ENCODE peak calls at places on chromosomes 13 and 19, in nine cellular contexts. E is effector memory CD4-positive, alpha-beta T cell; W is A549; L is hepatocyte; Z is prostate gland; I is psoas muscle; F is suprapubic skin; Q is spleen; P is testis. O is an unnamed sample.

GRCh38 chr13:41059466-41059865 is 1.8 kb upstream of the WBP4 start:
- DNase-seq in E (no peak), W (no peak), L (no peak), Z (no peak), I (no peak), F (no peak), Q (no peak), P (no peak), O (peak)

GRCh38 chr13:29561918-29562317 is 33.6 kb downstream of the SLC7A1 start:
- DNase-seq in E (no peak), W (no peak), L (no peak), Z (no peak), I (no peak), F (no peak), Q (no peak), P (no peak), O (no peak)

GRCh38 chr19:1248454-1249297 is at the start of gene MIDN:
- DNase-seq in E (peak), W (no peak), L (peak), Z (peak), I (peak), F (no peak), Q (peak), P (peak), O (peak)

GRCh38 chr19:33671211-33671610 is 49.5 kb downstream of the CHST8 start:
- DNase-seq in E (no peak), W (no peak), L (no peak), Z (no peak), I (no peak), F (no peak), Q (peak), P (no peak), O (no peak)

GRCh38 chr19:29662604-29663404 is 2.5 kb upstream of the PLEKHF1 start:
- DNase-seq in E (no peak), W (no peak), L (peak), Z (peak), I (peak), F (no peak), Q (peak), P (peak), O (peak)

GRCh38 chr13:44573071-44573470 is 3.1 kb downstream of the TSC22D1 start:
- DNase-seq in E (no peak), W (no peak), L (no peak), Z (no peak), I (no peak), F (no peak), Q (no peak), P (no peak), O (no peak)

GRCh38 chr13:20882206-20882605 is 20.3 kb downstream of the XPO4 start:
- DNase-seq in E (no peak), W (no peak), L (no peak), Z (no peak), I (no peak), F (no peak), Q (no peak), P (no peak), O (no peak)

GRCh38 chr13:70249332-70250064 is 141.2 kb upstream of the KLHL1 start:
- DNase-seq in E (no peak), W (no peak), L (peak), Z (no peak), I (no peak), F (no peak), Q (no peak), P (peak), O (peak)

GRCh38 chr19:2661615-2662014 is 40.9 kb downstream of the GNG7 start:
- DNase-seq in E (no peak), W (no peak), L (no peak), Z (no peak), I (no peak), F (no peak), Q (no peak), P (no peak), O (no peak)

GRCh38 chr19:57803594-57804325 is 11.0 kb downstream of the ZNF552 start:
- DNase-seq in E (no peak), W (no peak), L (peak), Z (no peak), I (no peak), F (peak), Q (no peak), P (no peak), O (peak)

GRCh38 chr19:8697671-8698432 is 743 bp downstream of the ACTL9 start:
- DNase-seq in E (no peak), W (no peak), L (no peak), Z (no peak), I (no peak), F (no peak), Q (no peak), P (no peak), O (no peak)

GRCh38 chr13:92136449-92137180 is 738.2 kb downstream of the GPC5 start:
- DNase-seq in E (no peak), W (no peak), L (no peak), Z (no peak), I (no peak), F (no peak), Q (no peak), P (no peak), O (no peak)

GRCh38 chr13:114067381-114067885 is 65.0 kb downstream of the RASA3 start:
- DNase-seq in E (no peak), W (no peak), L (no peak), Z (no peak), I (no peak), F (no peak), Q (no peak), P (no peak), O (no peak)

GRCh38 chr13:28478127-28478526 is 16.8 kb downstream of the FLT1 start:
- DNase-seq in E (no peak), W (no peak), L (no peak), Z (no peak), I (no peak), F (no peak), Q (no peak), P (no peak), O (no peak)

GRCh38 chr19:46209051-46209450 is 20.5 kb upstream of the IGFL1 start:
- DNase-seq in E (no peak), W (no peak), L (no peak), Z (no peak), I (no peak), F (no peak), Q (no peak), P (no peak), O (peak)

GRCh38 chr13:34913040-34913439 is 29.0 kb upstream of the NBEA start:
- DNase-seq in E (no peak), W (no peak), L (peak), Z (no peak), I (no peak), F (no peak), Q (no peak), P (no peak), O (no peak)

GRCh38 chr13:51632643-51633357 is 48.5 kb downstream of the WDFY2 start:
- DNase-seq in E (no peak), W (no peak), L (no peak), Z (peak), I (no peak), F (no peak), Q (no peak), P (peak), O (no peak)

GRCh38 chr19:29923653-29924052 is 18.4 kb upstream of the URI1 start:
- DNase-seq in E (no peak), W (no peak), L (no peak), Z (no peak), I (no peak), F (no peak), Q (no peak), P (no peak), O (no peak)

GRCh38 chr13:99258210-99258860 is at the start of gene GPR18:
- DNase-seq in E (no peak), W (no peak), L (no peak), Z (no peak), I (no peak), F (no peak), Q (no peak), P (no peak), O (peak)

GRCh38 chr19:45506991-45507863 is at the start of gene VASP:
- DNase-seq in E (peak), W (peak), L (peak), Z (peak), I (peak), F (peak), Q (peak), P (peak), O (peak)

GRCh38 chr19:55703790-55704215 is 28.8 kb downstream of the EPN1 start:
- DNase-seq in E (no peak), W (no peak), L (no peak), Z (no peak), I (no peak), F (no peak), Q (peak), P (peak), O (peak)

GRCh38 chr13:45768668-45769067 is 66.5 kb downstream of the CBY2 start:
- DNase-seq in E (no peak), W (no peak), L (no peak), Z (no peak), I (no peak), F (no peak), Q (no peak), P (no peak), O (no peak)

GRCh38 chr13:110506396-110506795 is 55.1 kb downstream of the RAB20 start:
- DNase-seq in E (no peak), W (no peak), L (no peak), Z (no peak), I (no peak), F (no peak), Q (no peak), P (no peak), O (peak)

GRCh38 chr19:42130254-42130573 is 2.0 kb downstream of the POU2F2 start:
- DNase-seq in E (no peak), W (no peak), L (no peak), Z (no peak), I (no peak), F (no peak), Q (no peak), P (no peak), O (peak)

GRCh38 chr19:38878575-38879399 is 712 bp upstream of the RINL start:
- DNase-seq in E (no peak), W (no peak), L (no peak), Z (no peak), I (no peak), F (no peak), Q (peak), P (no peak), O (peak)

GRCh38 chr13:35260316-35260715 is 216.2 kb downstream of the MAB21L1 start:
- DNase-seq in E (no peak), W (no peak), L (no peak), Z (no peak), I (no peak), F (no peak), Q (no peak), P (no peak), O (no peak)

GRCh38 chr19:28185646-28186045 is 1027.3 kb downstream of the UQCRFS1 start:
- DNase-seq in E (no peak), W (no peak), L (no peak), Z (no peak), I (no peak), F (no peak), Q (no peak), P (no peak), O (no peak)

GRCh38 chr19:40962460-40962961 is 28.6 kb upstream of the CYP2B6 start:
- DNase-seq in E (no peak), W (no peak), L (no peak), Z (no peak), I (no peak), F (no peak), Q (no peak), P (no peak), O (no peak)

GRCh38 chr19:7985481-7985911 is 19.9 kb downstream of the ELAVL1 start:
- DNase-seq in E (no peak), W (no peak), L (no peak), Z (no peak), I (no peak), F (no peak), Q (no peak), P (no peak), O (no peak)

GRCh38 chr19:10158071-10158470 is 36.7 kb downstream of the DNMT1 start:
- DNase-seq in E (no peak), W (no peak), L (no peak), Z (no peak), I (no peak), F (no peak), Q (no peak), P (no peak), O (no peak)

GRCh38 chr19:45179063-45179847 is 671 bp downstream of the BLOC1S3 start:
- DNase-seq in E (peak), W (no peak), L (peak), Z (no peak), I (peak), F (no peak), Q (peak), P (peak), O (no peak)

GRCh38 chr19:917323-918151 is at the start of gene KISS1R:
- DNase-seq in E (no peak), W (peak), L (peak), Z (no peak), I (no peak), F (no peak), Q (peak), P (no peak), O (no peak)

GRCh38 chr19:55165952-55166529 is 372 bp downstream of the DNAAF3 start:
- DNase-seq in E (no peak), W (peak), L (peak), Z (no peak), I (peak), F (no peak), Q (peak), P (peak), O (peak)

GRCh38 chr13:85828094-85828684 is 29.0 kb upstream of the SLITRK6 start:
- DNase-seq in E (no peak), W (peak), L (peak), Z (no peak), I (no peak), F (no peak), Q (no peak), P (no peak), O (peak)

GRCh38 chr19:32877977-32878745 is 8.6 kb upstream of the SLC7A9 start:
- DNase-seq in E (no peak), W (no peak), L (no peak), Z (no peak), I (no peak), F (no peak), Q (peak), P (no peak), O (no peak)

GRCh38 chr19:16326401-16327130 is 1.9 kb downstream of the KLF2 start:
- DNase-seq in E (peak), W (no peak), L (no peak), Z (no peak), I (peak), F (no peak), Q (peak), P (no peak), O (no peak)

GRCh38 chr19:16327911-16328823 is 3.5 kb downstream of the KLF2 start:
- DNase-seq in E (peak), W (no peak), L (peak), Z (peak), I (peak), F (peak), Q (peak), P (peak), O (peak)

GRCh38 chr19:16327131-16327450 is 2.5 kb downstream of the KLF2 start:
- DNase-seq in E (no peak), W (no peak), L (no peak), Z (no peak), I (no peak), F (no peak), Q (no peak), P (no peak), O (no peak)

GRCh38 chr19:16328824-16329482 is 4.3 kb downstream of the KLF2 start:
- DNase-seq in E (peak), W (no peak), L (no peak), Z (no peak), I (no peak), F (no peak), Q (no peak), P (peak), O (no peak)

GRCh38 chr19:16327501-16327900 is 2.9 kb downstream of the KLF2 start:
- DNase-seq in E (no peak), W (no peak), L (no peak), Z (no peak), I (no peak), F (no peak), Q (no peak), P (no peak), O (no peak)
- H3K27ac ChIP-seq in E (peak), W (no peak), L (no peak), Z (peak), I (peak), F (peak), Q (peak), P (peak), O (no peak)

GRCh38 chr19:18329035-18329376 is 6.1 kb upstream of the LSM4 start:
- DNase-seq in E (no peak), W (no peak), L (no peak), Z (no peak), I (no peak), F (no peak), Q (no peak), P (no peak), O (no peak)
- H3K4me3 ChIP-seq in E (no peak), W (peak), L (no peak), Z (no peak), I (peak), F (peak), Q (no peak), P (peak), O (no peak)

DNA sequence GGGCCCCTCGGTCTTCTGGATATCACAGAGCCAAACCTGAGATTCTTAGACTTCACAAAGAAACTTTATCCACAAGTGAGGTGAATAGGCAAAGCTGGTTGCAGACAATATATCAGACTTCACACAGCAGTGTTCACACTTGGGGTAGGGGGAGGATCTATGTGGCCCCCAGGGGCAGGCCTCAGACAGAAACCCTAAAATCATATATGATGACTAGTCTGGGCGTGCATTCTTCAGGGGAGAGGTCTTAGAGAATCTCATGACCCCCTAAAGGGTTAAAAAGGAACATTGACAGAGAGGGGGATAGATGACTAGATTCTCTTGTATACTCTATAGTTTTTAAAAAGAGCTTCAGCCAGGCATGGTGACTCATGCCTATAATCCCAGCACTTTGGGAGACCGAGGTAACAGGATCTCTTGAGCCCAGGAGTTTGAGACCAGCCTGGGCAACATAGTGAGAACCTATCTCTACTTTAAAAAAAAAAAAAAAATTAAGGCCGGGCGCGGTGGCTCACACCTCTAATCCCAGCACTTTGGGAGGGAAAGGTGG is 2.8 kb downstream of the TYROBP start:
- DNase-seq in E (no peak), W (no peak), L (no peak), Z (no peak), I (no peak), F (no peak), Q (no peak), P (no peak), O (no peak)
- H3K27ac ChIP-seq in E (no peak), W (no peak), L (no peak), Z (no peak), I (no peak), F (no peak), Q (peak), P (no peak), O (no peak)

DNA sequence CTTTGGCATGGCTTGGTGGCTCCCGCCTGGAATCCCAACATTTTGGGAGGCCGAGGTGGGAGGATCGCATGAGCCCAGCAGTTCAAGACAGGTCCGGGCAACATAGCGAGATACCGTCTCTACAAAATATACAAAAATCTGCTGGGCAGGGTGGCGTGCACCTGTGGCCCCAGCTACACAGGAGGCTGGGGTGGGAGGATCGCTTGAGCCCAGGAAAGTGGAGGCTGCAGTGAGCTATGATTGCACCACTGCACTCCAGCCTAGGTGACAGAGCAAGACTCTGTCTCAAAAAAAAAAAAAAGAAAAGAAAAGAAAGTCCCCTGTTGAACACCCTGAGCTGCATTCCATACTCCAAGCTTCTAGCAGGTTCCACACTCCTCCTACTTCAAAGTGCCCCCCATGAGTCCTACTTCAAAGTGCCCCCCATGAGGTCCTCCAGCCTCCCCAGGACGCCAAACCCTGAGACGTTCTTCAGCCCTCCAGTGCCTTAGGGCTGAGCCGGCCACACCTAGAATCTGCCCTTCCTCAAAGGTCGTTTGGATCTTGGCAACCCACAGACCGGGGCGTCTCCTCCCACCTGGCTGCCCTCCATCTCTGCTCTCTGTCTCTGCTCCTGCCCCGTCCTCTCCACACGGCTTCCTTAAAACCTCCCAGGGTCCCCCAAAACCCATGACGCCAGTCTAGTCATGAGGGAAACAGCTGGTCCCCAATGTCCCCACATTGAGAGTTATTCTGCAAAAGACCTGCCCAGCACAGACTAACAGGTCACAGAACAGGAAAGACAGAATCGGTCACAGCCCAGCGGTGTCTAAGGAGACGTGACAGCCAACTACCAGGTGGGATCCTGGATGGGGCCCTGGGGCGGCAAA is 4.7 kb downstream of the TJP3 start:
- DNase-seq in E (no peak), W (no peak), L (no peak), Z (peak), I (no peak), F (no peak), Q (no peak), P (no peak), O (peak)
- H3K4me3 ChIP-seq in E (no peak), W (peak), L (no peak), Z (no peak), I (no peak), F (no peak), Q (no peak), P (no peak), O (peak)

O was measured in small intestine.